ENCODE peak calls at places on chromosomes 11 and 22, in six cellular contexts. X is NCI-H345, F is fibroblast of pulmonary artery, U is RPMI7951, R is Daoy, S is midbrain. Y is an unnamed sample.

GRCh38 chr11:132520199-132520598 is 1012.1 kb downstream of the OPCML start:
- DNase-seq in X (no peak), F (no peak), U (peak), R (no peak), S (no peak), Y (peak)

GRCh38 chr11:94681852-94682251 is 86.3 kb upstream of the AMOTL1 start:
- DNase-seq in X (no peak), F (no peak), U (no peak), R (no peak), S (no peak), Y (no peak)

GRCh38 chr22:36340621-36341020 is 47.1 kb downstream of the MYH9 start:
- DNase-seq in X (no peak), F (no peak), U (no peak), R (no peak), S (no peak), Y (no peak)

GRCh38 chr22:25334091-25334490 is 114.7 kb downstream of the CRYBB2 start:
- DNase-seq in X (peak), F (peak), U (peak), R (peak), S (peak), Y (peak)

GRCh38 chr11:22703561-22703960 is 37.1 kb downstream of the GAS2 start:
- DNase-seq in X (peak), F (peak), U (peak), R (peak), S (no peak), Y (no peak)

GRCh38 chr11:3849297-3849874 is 6.1 kb upstream of the STIM1 start:
- DNase-seq in X (peak), F (peak), U (peak), R (no peak), S (peak), Y (peak)

GRCh38 chr11:59615132-59615636 is 390 bp downstream of the OSBP start:
- DNase-seq in X (peak), F (no peak), U (peak), R (peak), S (peak), Y (no peak)

GRCh38 chr22:29762263-29762662 is 4.5 kb downstream of the ZMAT5 start:
- DNase-seq in X (no peak), F (no peak), U (no peak), R (no peak), S (no peak), Y (no peak)

GRCh38 chr11:70928854-70929598 is 323.4 kb downstream of the SHANK2 start:
- DNase-seq in X (no peak), F (no peak), U (no peak), R (no peak), S (no peak), Y (no peak)

GRCh38 chr11:16902182-16902581 is 112.0 kb downstream of the PLEKHA7 start:
- DNase-seq in X (no peak), F (no peak), U (no peak), R (no peak), S (no peak), Y (no peak)

GRCh38 chr11:93668171-93668570 is 6.7 kb downstream of the CEP295 start:
- DNase-seq in X (no peak), F (no peak), U (peak), R (no peak), S (no peak), Y (peak)

GRCh38 chr11:62645660-62645933 is 816 bp downstream of the GANAB start:
- DNase-seq in X (no peak), F (no peak), U (no peak), R (no peak), S (no peak), Y (no peak)

GRCh38 chr11:19344661-19345518 is 104.1 kb upstream of the E2F8 start:
- DNase-seq in X (peak), F (peak), U (no peak), R (peak), S (peak), Y (peak)

GRCh38 chr22:47053013-47053864 is 290.8 kb downstream of the TBC1D22A start:
- DNase-seq in X (no peak), F (no peak), U (no peak), R (no peak), S (no peak), Y (peak)

GRCh38 chr22:44445307-44445680 is 52.7 kb downstream of the RTL6 start:
- DNase-seq in X (no peak), F (no peak), U (no peak), R (no peak), S (no peak), Y (no peak)

GRCh38 chr11:121965330-121965729 is 150.7 kb downstream of the BLID start:
- DNase-seq in X (no peak), F (peak), U (peak), R (peak), S (no peak), Y (peak)

GRCh38 chr11:69704508-69705245 is 855 bp upstream of the FGF19 start:
- DNase-seq in X (peak), F (peak), U (no peak), R (peak), S (no peak), Y (no peak)

GRCh38 chr11:2419638-2420501 is 19.3 kb downstream of the TSSC4 start:
- DNase-seq in X (peak), F (peak), U (peak), R (peak), S (peak), Y (peak)

GRCh38 chr22:36986242-36986821 is 32.9 kb downstream of the TST start:
- DNase-seq in X (no peak), F (no peak), U (no peak), R (no peak), S (no peak), Y (no peak)

GRCh38 chr11:28743101-28743550 is 634.9 kb downstream of the METTL15 start:
- DNase-seq in X (peak), F (peak), U (peak), R (no peak), S (no peak), Y (no peak)

GRCh38 chr11:130781906-130782305 is 134.4 kb downstream of the SNX19 start:
- DNase-seq in X (no peak), F (peak), U (peak), R (peak), S (no peak), Y (peak)

GRCh38 chr11:27701262-27702105 is 1.2 kb upstream of the BDNF start:
- DNase-seq in X (peak), F (peak), U (peak), R (peak), S (peak), Y (peak)

GRCh38 chr11:64234840-64235379 is 526 bp downstream of the VEGFB start:
- DNase-seq in X (peak), F (no peak), U (peak), R (peak), S (no peak), Y (no peak)

GRCh38 chr22:48784701-48785503 is 1042.8 kb downstream of the BRD1 start:
- DNase-seq in X (no peak), F (no peak), U (no peak), R (no peak), S (no peak), Y (no peak)

GRCh38 chr11:36713715-36714114 is 115.7 kb upstream of the RAG2 start:
- DNase-seq in X (no peak), F (no peak), U (no peak), R (no peak), S (peak), Y (no peak)

GRCh38 chr11:69080361-69080973 is 31.7 kb downstream of the TPCN2 start:
- DNase-seq in X (no peak), F (no peak), U (peak), R (peak), S (no peak), Y (peak)

GRCh38 chr11:104547996-104548661 is 350.1 kb downstream of the CASP12 start:
- DNase-seq in X (no peak), F (peak), U (no peak), R (no peak), S (no peak), Y (no peak)

GRCh38 chr11:46898396-46899095 is 19.8 kb downstream of the LRP4 start:
- DNase-seq in X (no peak), F (no peak), U (no peak), R (no peak), S (no peak), Y (no peak)

GRCh38 chr22:30396871-30397655 is at the start of gene SEC14L2:
- DNase-seq in X (peak), F (peak), U (peak), R (peak), S (peak), Y (peak)

GRCh38 chr11:57116654-57117053 is 65.1 kb upstream of the LRRC55 start:
- DNase-seq in X (peak), F (peak), U (peak), R (peak), S (no peak), Y (peak)

GRCh38 chr22:30307026-30307574 is 17.8 kb upstream of the CASTOR1 start:
- DNase-seq in X (no peak), F (no peak), U (no peak), R (no peak), S (no peak), Y (no peak)

GRCh38 chr11:15145151-15145550 is 30.4 kb downstream of the INSC start:
- DNase-seq in X (no peak), F (no peak), U (no peak), R (no peak), S (no peak), Y (no peak)

GRCh38 chr22:27795053-27795452 is 6.5 kb downstream of the MN1 start:
- DNase-seq in X (no peak), F (no peak), U (no peak), R (no peak), S (peak), Y (no peak)

GRCh38 chr11:38448284-38448683 is 1850.2 kb upstream of the RAG2 start:
- DNase-seq in X (no peak), F (peak), U (no peak), R (peak), S (no peak), Y (no peak)

GRCh38 chr22:43521716-43522115 is 109.9 kb downstream of the MPPED1 start:
- DNase-seq in X (no peak), F (no peak), U (no peak), R (peak), S (no peak), Y (no peak)

GRCh38 chr11:124749920-124750319 is 2.1 kb downstream of the VSIG2 start:
- DNase-seq in X (no peak), F (no peak), U (no peak), R (no peak), S (no peak), Y (no peak)

GRCh38 chr11:121350314-121351046 is 57.9 kb downstream of the SC5D start:
- DNase-seq in X (no peak), F (no peak), U (no peak), R (no peak), S (peak), Y (no peak)

GRCh38 chr11:94574193-94574961 is 7.2 kb downstream of the PIWIL4 start:
- DNase-seq in X (no peak), F (peak), U (peak), R (peak), S (no peak), Y (peak)

GRCh38 chr11:9047986-9048522 is 43.3 kb downstream of the SCUBE2 start:
- DNase-seq in X (no peak), F (peak), U (no peak), R (no peak), S (no peak), Y (peak)

Y was measured in AG10803.